ENCODE peak calls at places on chromosome 9, in five cellular contexts. N is stimulated activated naive B cell treated with anti-CD40 and anti-IgM and Interleukin-4, amounts not matched to agents 10 μg/mL and 1 μg/mL and 100 μg/mL, for 72 hours; T is stimulated activated naive CD8-positive, alpha-beta T cell treated with anti-CD3 and anti-CD28 coated beads, Interleukin-15, Interleukin-2, amounts not matched to agents 100 U/mL and 50 U/mL, for 24 hours; J is aorta; G is RWPE2. P is an unnamed sample.

GRCh38 chr9:38176256-38176655 is 107.2 kb upstream of the SHB start:
- ATAC-seq in N (no peak), T (no peak), J (no peak), G (no peak), P (peak)

GRCh38 chr9:124286292-124286931 is 28.7 kb downstream of the NEK6 start:
- ATAC-seq in N (peak), T (peak), J (no peak), G (no peak), P (peak)

GRCh38 chr9:77944556-77945261 is 86.9 kb downstream of the GNAQ start:
- ATAC-seq in N (peak), T (no peak), J (peak), G (no peak), P (no peak)

GRCh38 chr9:15524845-15525455 is 14.2 kb upstream of the PSIP1 start:
- ATAC-seq in N (no peak), T (no peak), J (no peak), G (no peak), P (no peak)

GRCh38 chr9:125200216-125201047 is at the start of gene RABEPK:
- ATAC-seq in N (peak), T (peak), J (peak), G (peak), P (peak)

GRCh38 chr9:112194969-112195431 is 19.9 kb upstream of the SUSD1 start:
- ATAC-seq in N (no peak), T (no peak), J (peak), G (no peak), P (no peak)

GRCh38 chr9:94554078-94554438 is 825 bp upstream of the PCAT7 start:
- ATAC-seq in N (peak), T (no peak), J (no peak), G (peak), P (no peak)

GRCh38 chr9:1083325-1083913 is 33.3 kb downstream of the DMRT2 start:
- ATAC-seq in N (no peak), T (no peak), J (no peak), G (peak), P (no peak)

GRCh38 chr9:79812099-79812498 is 240.3 kb downstream of the TLE4 start:
- ATAC-seq in N (peak), T (no peak), J (no peak), G (no peak), P (peak)

GRCh38 chr9:131997779-131998178 is 81.9 kb downstream of the MED27 start:
- ATAC-seq in N (no peak), T (no peak), J (no peak), G (no peak), P (no peak)

GRCh38 chr9:79469164-79469563 is 102.6 kb upstream of the TLE4 start:
- ATAC-seq in N (no peak), T (no peak), J (no peak), G (no peak), P (no peak)

GRCh38 chr9:117957267-117957666 is 253.1 kb downstream of the TLR4 start:
- ATAC-seq in N (no peak), T (no peak), J (no peak), G (peak), P (no peak)

GRCh38 chr9:123484130-123484529 is 128.1 kb downstream of the CRB2 start:
- ATAC-seq in N (no peak), T (no peak), J (no peak), G (no peak), P (no peak)

GRCh38 chr9:109014267-109015025 is 1.1 kb upstream of the CTNNAL1 start:
- ATAC-seq in N (no peak), T (no peak), J (no peak), G (no peak), P (no peak)

GRCh38 chr9:21549890-21550289 is 67.8 kb upstream of the IFNE start:
- ATAC-seq in N (no peak), T (no peak), J (no peak), G (peak), P (no peak)

GRCh38 chr9:90307177-90307833 is 335.3 kb downstream of the DIRAS2 start:
- ATAC-seq in N (no peak), T (no peak), J (no peak), G (no peak), P (no peak)

GRCh38 chr9:92507496-92507895 is 25.2 kb upstream of the ASPN start:
- ATAC-seq in N (no peak), T (no peak), J (no peak), G (no peak), P (no peak)

GRCh38 chr9:110357510-110357909 is 19.8 kb upstream of the TXNDC8 start:
- ATAC-seq in N (no peak), T (no peak), J (no peak), G (peak), P (no peak)

GRCh38 chr9:99056876-99057664 is 47.8 kb upstream of the TGFBR1 start:
- ATAC-seq in N (peak), T (peak), J (no peak), G (peak), P (peak)

GRCh38 chr9:3459076-3459475 is 66.7 kb downstream of the RFX3 start:
- ATAC-seq in N (no peak), T (no peak), J (no peak), G (no peak), P (no peak)

GRCh38 chr9:135244271-135244691 is 156.8 kb downstream of the OLFM1 start:
- ATAC-seq in N (no peak), T (no peak), J (no peak), G (no peak), P (no peak)

GRCh38 chr9:134372621-134373267 is 46.5 kb downstream of the RXRA start:
- ATAC-seq in N (no peak), T (no peak), J (no peak), G (peak), P (no peak)

GRCh38 chr9:132249123-132249522 is 87.3 kb downstream of the NTNG2 start:
- ATAC-seq in N (no peak), T (no peak), J (peak), G (no peak), P (no peak)

GRCh38 chr9:131605770-131606590 is 60.7 kb downstream of the PRRT1B start:
- ATAC-seq in N (no peak), T (no peak), J (no peak), G (no peak), P (no peak)

GRCh38 chr9:74543145-74543544 is 46.0 kb downstream of the RORB start:
- ATAC-seq in N (no peak), T (no peak), J (no peak), G (no peak), P (no peak)

GRCh38 chr9:13088734-13089427 is 190.6 kb downstream of the MPDZ start:
- ATAC-seq in N (no peak), T (no peak), J (peak), G (peak), P (no peak)

GRCh38 chr9:93262537-93263310 is 78.8 kb downstream of the WNK2 start:
- ATAC-seq in N (no peak), T (no peak), J (no peak), G (no peak), P (no peak)